ENCODE peak calls at places on chromosomes 1 and 21, in five cellular contexts. U, D, C, Z and V are unnamed samples.

GRCh38 chr1:1399870-1400575 is 888 bp upstream of the CCNL2 start:
- DNase-seq in U (peak; percentile 31), D (no peak), C (no peak), Z (no peak), V (no peak)

GRCh38 chr1:88655685-88656299 is 28.3 kb upstream of the PKN2 start:
- DNase-seq in U (peak; percentile 23), D (no peak), C (no peak), Z (peak; percentile 65), V (peak; percentile 19)

GRCh38 chr1:1563688-1564087 is 11.0 kb downstream of the SSU72 start:
- DNase-seq in U (no peak), D (no peak), C (no peak), Z (no peak), V (no peak)

GRCh38 chr1:109624215-109625010 is 4.8 kb downstream of the AMPD2 start:
- DNase-seq in U (no peak), D (no peak), C (no peak), Z (peak; percentile 13), V (peak; percentile 37)

GRCh38 chr21:35326677-35327076 is 277.6 kb upstream of the RUNX1 start:
- DNase-seq in U (no peak), D (no peak), C (no peak), Z (no peak), V (no peak)

GRCh38 chr1:8562881-8563865 is 245.3 kb downstream of the SLC45A1 start:
- DNase-seq in U (peak; percentile 12), D (no peak), C (no peak), Z (no peak), V (no peak)

GRCh38 chr1:153470707-153471106 is 10.3 kb upstream of the S100A7 start:
- DNase-seq in U (no peak), D (no peak), C (no peak), Z (no peak), V (peak; percentile 92)

GRCh38 chr1:53410691-53411090 is 48.5 kb upstream of the DMRTB1 start:
- DNase-seq in U (no peak), D (no peak), C (no peak), Z (no peak), V (no peak)

GRCh38 chr1:27603320-27603961 is 503 bp downstream of the AHDC1 start:
- DNase-seq in U (peak; percentile 71), D (peak; percentile 10), C (no peak), Z (peak; percentile 70), V (no peak)

GRCh38 chr1:239302716-239303115 is 83.7 kb upstream of the CHRM3 start:
- DNase-seq in U (no peak), D (no peak), C (no peak), Z (no peak), V (no peak)

GRCh38 chr1:68429233-68429804 is 20.4 kb downstream of the RPE65 start:
- DNase-seq in U (no peak), D (no peak), C (no peak), Z (no peak), V (peak; percentile 19)

GRCh38 chr1:198187973-198188588 is 31.3 kb downstream of the NEK7 start:
- DNase-seq in U (no peak), D (no peak), C (no peak), Z (peak; percentile 28), V (no peak)

GRCh38 chr1:5508669-5509330 is 483.4 kb downstream of the NPHP4 start:
- DNase-seq in U (no peak), D (no peak), C (no peak), Z (no peak), V (no peak)

GRCh38 chr21:33884361-33885157 is 31.0 kb downstream of the ATP5PO start:
- DNase-seq in U (no peak), D (no peak), C (no peak), Z (no peak), V (peak; percentile 65)

GRCh38 chr21:28684351-28684750 is 308.3 kb downstream of the LTN1 start:
- DNase-seq in U (no peak), D (no peak), C (no peak), Z (no peak), V (no peak)

GRCh38 chr1:53413175-53414001 is 45.8 kb upstream of the DMRTB1 start:
- DNase-seq in U (peak; percentile 53), D (peak; percentile 31), C (peak; percentile 20), Z (peak; percentile 16), V (no peak)

GRCh38 chr1:159922499-159923202 is 2.7 kb downstream of the TAGLN2 start:
- DNase-seq in U (peak; percentile 60), D (no peak), C (no peak), Z (no peak), V (no peak)

GRCh38 chr1:200238311-200238710 is 171.5 kb downstream of the ZNF281 start:
- DNase-seq in U (no peak), D (no peak), C (no peak), Z (no peak), V (no peak)

GRCh38 chr21:31557421-31557955 is 102.0 kb upstream of the SOD1 start:
- DNase-seq in U (no peak), D (no peak), C (no peak), Z (peak; percentile 28), V (no peak)

GRCh38 chr1:40232444-40232843 is 15.3 kb upstream of the TMCO2 start:
- DNase-seq in U (no peak), D (peak; percentile 12), C (peak; percentile 13), Z (peak; percentile 8), V (peak; percentile 17)

GRCh38 chr1:58811303-58811702 is 27.5 kb upstream of the JUN start:
- DNase-seq in U (no peak), D (no peak), C (no peak), Z (no peak), V (no peak)

GRCh38 chr1:12594966-12595838 is 22.8 kb downstream of the DHRS3 start:
- DNase-seq in U (peak; percentile 82), D (no peak), C (no peak), Z (peak; percentile 31), V (no peak)

GRCh38 chr1:246151796-246152434 is 355.2 kb downstream of the SMYD3 start:
- DNase-seq in U (no peak), D (no peak), C (no peak), Z (no peak), V (peak; percentile 43)

GRCh38 chr1:29682171-29682917 is 446.0 kb downstream of the PTPRU start:
- DNase-seq in U (no peak), D (no peak), C (no peak), Z (no peak), V (no peak)

GRCh38 chr1:34479731-34480130 is 275.1 kb upstream of the GJB5 start:
- DNase-seq in U (no peak), D (no peak), C (no peak), Z (no peak), V (no peak)

GRCh38 chr1:15501208-15502032 is 22.6 kb downstream of the CASP9 start:
- DNase-seq in U (peak; percentile 74), D (peak; percentile 9), C (peak; percentile 19), Z (peak; percentile 4), V (peak; percentile 44)

GRCh38 chr1:50969611-50970507 is at the start of gene CDKN2C:
- DNase-seq in U (peak; percentile 77), D (peak; percentile 22), C (no peak), Z (peak; percentile 58), V (peak; percentile 47)

GRCh38 chr1:177164380-177165068 is at the start of gene ASTN1:
- DNase-seq in U (peak; percentile 24), D (no peak), C (no peak), Z (no peak), V (no peak)

GRCh38 chr1:36108314-36108713 is 16.7 kb downstream of the COL8A2 start:
- DNase-seq in U (no peak), D (no peak), C (no peak), Z (no peak), V (no peak)

GRCh38 chr1:215076312-215076711 is 6.2 kb upstream of the KCNK2 start:
- DNase-seq in U (no peak), D (no peak), C (no peak), Z (no peak), V (peak; percentile 10)